ENCODE peak calls at places on chromosomes 4 and X, in seven cellular contexts. W is AML-193, B is H54, S is T-helper 1 cell, C is NCI-H2171 treated with DMSO at 0.1 percent for 48 hours, G is kidney glomerular epithelial cell, T is adipocyte. Q is an unnamed sample.

GRCh38 chrX:13177921-13178320 is 133.5 kb upstream of the FAM9C start:
- DNase-seq in W (no peak), B (no peak), S (no peak), C (no peak), G (no peak), T (no peak), Q (no peak)

GRCh38 chr4:22616516-22616915 is 76.2 kb upstream of the GBA3 start:
- DNase-seq in W (no peak), B (no peak), S (no peak), C (no peak), G (no peak), T (no peak), Q (no peak)

GRCh38 chrX:152946681-152947080 is 47.2 kb downstream of the PNMA5 start:
- DNase-seq in W (no peak), B (no peak), S (no peak), C (no peak), G (no peak), T (no peak), Q (no peak)

GRCh38 chr4:120630432-120630831 is 292.1 kb downstream of the PRDM5 start:
- DNase-seq in W (no peak), B (no peak), S (no peak), C (no peak), G (no peak), T (no peak), Q (no peak)

GRCh38 chr4:7193040-7193958 is 961 bp downstream of the SORCS2 start:
- DNase-seq in W (no peak), B (no peak), S (no peak), C (peak; percentile 33), G (no peak), T (peak; percentile 52), Q (no peak)

GRCh38 chrX:734411-734810 is 103.8 kb downstream of the SHOX start:
- DNase-seq in W (no peak), B (no peak), S (no peak), C (no peak), G (no peak), T (no peak), Q (no peak)

GRCh38 chr4:86497980-86498379 is 96.1 kb upstream of the PTPN13 start:
- DNase-seq in W (no peak), B (no peak), S (no peak), C (no peak), G (no peak), T (no peak), Q (no peak)

GRCh38 chr4:139892973-139893736 is 227.5 kb downstream of the MGST2 start:
- DNase-seq in W (no peak), B (no peak), S (no peak), C (peak; percentile 17), G (peak; percentile 42), T (no peak), Q (no peak)

GRCh38 chrX:17750436-17750835 is 13.1 kb downstream of the SCML1 start:
- DNase-seq in W (no peak), B (no peak), S (no peak), C (no peak), G (no peak), T (no peak), Q (no peak)

GRCh38 chr4:26864904-26865303 is 4.3 kb downstream of the STIM2 start:
- DNase-seq in W (peak; percentile 58), B (no peak), S (no peak), C (no peak), G (no peak), T (no peak), Q (no peak)

GRCh38 chrX:68261060-68261672 is 172.1 kb downstream of the OPHN1 start:
- DNase-seq in W (no peak), B (peak; percentile 3), S (no peak), C (no peak), G (no peak), T (peak; percentile 8), Q (no peak)

GRCh38 chrX:46642145-46642544 is 68.6 kb downstream of the CHST7 start:
- DNase-seq in W (peak; percentile 21), B (no peak), S (no peak), C (peak; percentile 9), G (no peak), T (peak; percentile 53), Q (no peak)

GRCh38 chrX:133985164-133986007 is at the start of gene GPC3:
- DNase-seq in W (no peak), B (no peak), S (peak; percentile 16), C (peak; percentile 76), G (peak; percentile 16), T (peak; percentile 64), Q (peak; percentile 0)

GRCh38 chrX:50903387-50904027 is 7.0 kb upstream of the BMP15 start:
- DNase-seq in W (no peak), B (peak; percentile 0), S (no peak), C (no peak), G (peak; percentile 11), T (peak; percentile 69), Q (no peak)

GRCh38 chr4:152956650-152957436 is 20.7 kb downstream of the FHDC1 start:
- DNase-seq in W (no peak), B (no peak), S (no peak), C (no peak), G (peak; percentile 78), T (peak; percentile 80), Q (no peak)

GRCh38 chr4:27239651-27240050 is 379.0 kb downstream of the STIM2 start:
- DNase-seq in W (no peak), B (no peak), S (no peak), C (no peak), G (no peak), T (no peak), Q (no peak)

GRCh38 chr4:40594261-40595178 is 35.1 kb downstream of the RBM47 start:
- DNase-seq in W (no peak), B (peak; percentile 39), S (no peak), C (no peak), G (no peak), T (peak; percentile 82), Q (no peak)

GRCh38 chr4:128357286-128357685 is 69.7 kb upstream of the PGRMC2 start:
- DNase-seq in W (no peak), B (no peak), S (no peak), C (no peak), G (no peak), T (no peak), Q (no peak)

GRCh38 chrX:37746268-37746931 is 33.5 kb upstream of the CYBB start:
- DNase-seq in W (peak; percentile 94), B (peak; percentile 5), S (no peak), C (no peak), G (no peak), T (no peak), Q (peak; percentile 1)

GRCh38 chrX:116317409-116317808 is 119.0 kb upstream of the SLC6A14 start:
- DNase-seq in W (no peak), B (no peak), S (no peak), C (peak; percentile 37), G (no peak), T (peak; percentile 53), Q (no peak)

GRCh38 chr4:84389406-84389805 is 109.7 kb downstream of the NKX6-1 start:
- DNase-seq in W (no peak), B (no peak), S (no peak), C (no peak), G (no peak), T (no peak), Q (peak; percentile 53)

GRCh38 chr4:8468746-8469535 is 28.4 kb downstream of the TRMT44 start:
- DNase-seq in W (peak; percentile 7), B (peak; percentile 47), S (no peak), C (peak; percentile 36), G (peak; percentile 36), T (peak; percentile 86), Q (peak; percentile 58)

GRCh38 chr4:100852326-100852725 is 334.5 kb upstream of the EMCN start:
- DNase-seq in W (no peak), B (no peak), S (no peak), C (no peak), G (no peak), T (no peak), Q (no peak)

GRCh38 chr4:1325681-1326635 is 21.1 kb upstream of the UVSSA start:
- DNase-seq in W (no peak), B (no peak), S (no peak), C (no peak), G (no peak), T (no peak), Q (no peak)

GRCh38 chr4:52076731-52077130 is 25.6 kb downstream of the SPATA18 start:
- DNase-seq in W (no peak), B (no peak), S (no peak), C (no peak), G (no peak), T (peak; percentile 45), Q (no peak)

GRCh38 chrX:130172127-130172834 is 519 bp downstream of the RAB33A start:
- DNase-seq in W (no peak), B (no peak), S (no peak), C (no peak), G (no peak), T (no peak), Q (no peak)

GRCh38 chrX:102840871-102841705 is 96.0 kb upstream of the RAB40AL start:
- DNase-seq in W (peak; percentile 2), B (no peak), S (no peak), C (no peak), G (peak; percentile 6), T (no peak), Q (no peak)

GRCh38 chr4:83216856-83217683 is 67.5 kb downstream of the COQ2 start:
- DNase-seq in W (no peak), B (no peak), S (no peak), C (no peak), G (no peak), T (no peak), Q (no peak)

GRCh38 chr4:7089211-7089964 is 21.5 kb upstream of the GRPEL1 start:
- DNase-seq in W (no peak), B (no peak), S (no peak), C (no peak), G (no peak), T (no peak), Q (no peak)

GRCh38 chr4:8427761-8428287 is 12.7 kb downstream of the ACOX3 start:
- DNase-seq in W (peak; percentile 36), B (no peak), S (no peak), C (no peak), G (no peak), T (peak; percentile 66), Q (no peak)